ENCODE peak calls at places on chromosomes 6 and 20, in four cellular contexts. A is mucosa of gallbladder, W is HS-27A, B is lung. X is an unnamed sample.

GRCh38 chr6:13715444-13715883 is 3.8 kb upstream of the RANBP9 start:
- DNase-seq in A (no peak), W (no peak), B (no peak), X (no peak)

GRCh38 chr20:41247523-41248370 is 69.8 kb downstream of the ZHX3 start:
- DNase-seq in A (no peak), W (no peak), B (no peak), X (no peak)

GRCh38 chr6:144647406-144647964 is 362.4 kb downstream of the UTRN start:
- DNase-seq in A (no peak), W (no peak), B (no peak), X (no peak)

GRCh38 chr6:98980814-98981213 is 33.1 kb upstream of the FBXL4 start:
- DNase-seq in A (no peak), W (no peak), B (no peak), X (no peak)

GRCh38 chr6:44977406-44977740 is 350.8 kb upstream of the RUNX2 start:
- DNase-seq in A (no peak), W (no peak), B (no peak), X (no peak)

GRCh38 chr20:58482416-58482815 is 32.8 kb downstream of the APCDD1L start:
- DNase-seq in A (no peak), W (no peak), B (no peak), X (no peak)

GRCh38 chr20:46951840-46952497 is 57.3 kb downstream of the EYA2 start:
- DNase-seq in A (no peak), W (no peak), B (no peak), X (no peak)

GRCh38 chr6:168420706-168421105 is 20.3 kb upstream of the SMOC2 start:
- DNase-seq in A (no peak), W (no peak), B (no peak), X (no peak)

GRCh38 chr6:32123681-32124080 is 4.4 kb downstream of the ATF6B start:
- DNase-seq in A (no peak), W (no peak), B (no peak), X (no peak)

GRCh38 chr6:25359891-25360290 is 80.7 kb downstream of the CARMIL1 start:
- DNase-seq in A (no peak), W (no peak), B (no peak), X (no peak)

GRCh38 chr20:50284811-50285375 is 94.3 kb downstream of the CEBPB start:
- DNase-seq in A (no peak), W (no peak), B (no peak), X (no peak)

GRCh38 chr6:35497571-35498406 is 910 bp upstream of the TEAD3 start:
- DNase-seq in A (peak; percentile 55), W (no peak), B (peak; percentile 65), X (no peak)

GRCh38 chr6:30826961-30827342 is 57.4 kb upstream of the DDR1 start:
- DNase-seq in A (no peak), W (no peak), B (no peak), X (no peak)

GRCh38 chr6:44088827-44089590 is 38.2 kb downstream of the MRPL14 start:
- DNase-seq in A (no peak), W (no peak), B (no peak), X (no peak)

GRCh38 chr20:41719151-41719550 is 101.0 kb upstream of the CHD6 start:
- DNase-seq in A (no peak), W (no peak), B (no peak), X (no peak)

GRCh38 chr6:98047881-98048280 is 764.9 kb upstream of the MMS22L start:
- DNase-seq in A (no peak), W (no peak), B (no peak), X (no peak)

GRCh38 chr20:39800111-39800510 is 838.0 kb downstream of the DHX35 start:
- DNase-seq in A (no peak), W (no peak), B (no peak), X (no peak)

GRCh38 chr6:16326971-16327776 is 88.8 kb downstream of the GMPR start:
- DNase-seq in A (no peak), W (no peak), B (no peak), X (no peak)

GRCh38 chr6:5345324-5345723 is 84.0 kb downstream of the FARS2 start:
- DNase-seq in A (no peak), W (no peak), B (no peak), X (no peak)